ENCODE peak calls at places on chromosomes 3 and 15, in ten cellular contexts. One of them, this sample, is unnamed.

GRCh38 chr3:113150253-113150652 is 61.1 kb upstream of the BOC start:
- DNase-seq in activated T-helper 1 cell treated with anti-CD3 and anti-CD28 coated beads, Interleukin-12 subunit alpha, Interleukin-12 subunit beta, Interleukin-2, Interleukin-4 antibody, amounts not matched to agents 30 ng/mL and 10 ng/mL and 1 ng/mL, durations not matched to agents 14 hours and 24 hours and 36 hours: no peak
- DNase-seq in T-cell: no peak
- DNase-seq in IMR-90: no peak
- DNase-seq in BJ: no peak
- DNase-seq in kidney: no peak
- DNase-seq in left ventricle myocardium inferior: no peak
- DNase-seq in skeletal muscle cell: no peak
- DNase-seq in fibroblast of lung: no peak
- DNase-seq in gastrocnemius medialis: no peak
- DNase-seq in this sample: no peak

GRCh38 chr3:108757404-108757982 is at the start of gene RETNLB:
- DNase-seq in activated T-helper 1 cell treated with anti-CD3 and anti-CD28 coated beads, Interleukin-12 subunit alpha, Interleukin-12 subunit beta, Interleukin-2, Interleukin-4 antibody, amounts not matched to agents 30 ng/mL and 10 ng/mL and 1 ng/mL, durations not matched to agents 14 hours and 24 hours and 36 hours: no peak
- DNase-seq in T-cell: no peak
- DNase-seq in IMR-90: no peak
- DNase-seq in BJ: no peak
- DNase-seq in kidney: no peak
- DNase-seq in left ventricle myocardium inferior: no peak
- DNase-seq in skeletal muscle cell: no peak
- DNase-seq in fibroblast of lung: no peak
- DNase-seq in gastrocnemius medialis: no peak
- DNase-seq in this sample: no peak

GRCh38 chr3:56976666-56977560 is 83.6 kb upstream of the SPATA12 start:
- DNase-seq in activated T-helper 1 cell treated with anti-CD3 and anti-CD28 coated beads, Interleukin-12 subunit alpha, Interleukin-12 subunit beta, Interleukin-2, Interleukin-4 antibody, amounts not matched to agents 30 ng/mL and 10 ng/mL and 1 ng/mL, durations not matched to agents 14 hours and 24 hours and 36 hours: no peak
- DNase-seq in T-cell: no peak
- DNase-seq in IMR-90: peak
- DNase-seq in BJ: peak
- DNase-seq in kidney: no peak
- DNase-seq in left ventricle myocardium inferior: no peak
- DNase-seq in skeletal muscle cell: peak
- DNase-seq in fibroblast of lung: peak
- DNase-seq in gastrocnemius medialis: no peak
- DNase-seq in this sample: peak

GRCh38 chr15:90909976-90910375 is 6.9 kb downstream of the MAN2A2 start:
- DNase-seq in activated T-helper 1 cell treated with anti-CD3 and anti-CD28 coated beads, Interleukin-12 subunit alpha, Interleukin-12 subunit beta, Interleukin-2, Interleukin-4 antibody, amounts not matched to agents 30 ng/mL and 10 ng/mL and 1 ng/mL, durations not matched to agents 14 hours and 24 hours and 36 hours: no peak
- DNase-seq in T-cell: no peak
- DNase-seq in IMR-90: no peak
- DNase-seq in BJ: no peak
- DNase-seq in kidney: peak
- DNase-seq in left ventricle myocardium inferior: no peak
- DNase-seq in skeletal muscle cell: no peak
- DNase-seq in fibroblast of lung: no peak
- DNase-seq in gastrocnemius medialis: no peak
- DNase-seq in this sample: no peak

GRCh38 chr3:3170998-3171397 is 8.5 kb downstream of the CRBN start:
- DNase-seq in activated T-helper 1 cell treated with anti-CD3 and anti-CD28 coated beads, Interleukin-12 subunit alpha, Interleukin-12 subunit beta, Interleukin-2, Interleukin-4 antibody, amounts not matched to agents 30 ng/mL and 10 ng/mL and 1 ng/mL, durations not matched to agents 14 hours and 24 hours and 36 hours: no peak
- DNase-seq in T-cell: no peak
- DNase-seq in IMR-90: peak
- DNase-seq in BJ: no peak
- DNase-seq in kidney: no peak
- DNase-seq in left ventricle myocardium inferior: no peak
- DNase-seq in skeletal muscle cell: no peak
- DNase-seq in fibroblast of lung: peak
- DNase-seq in gastrocnemius medialis: no peak
- DNase-seq in this sample: no peak

GRCh38 chr3:167851749-167852148 is 116.2 kb downstream of the SERPINI1 start:
- DNase-seq in activated T-helper 1 cell treated with anti-CD3 and anti-CD28 coated beads, Interleukin-12 subunit alpha, Interleukin-12 subunit beta, Interleukin-2, Interleukin-4 antibody, amounts not matched to agents 30 ng/mL and 10 ng/mL and 1 ng/mL, durations not matched to agents 14 hours and 24 hours and 36 hours: no peak
- DNase-seq in T-cell: no peak
- DNase-seq in IMR-90: no peak
- DNase-seq in BJ: no peak
- DNase-seq in kidney: no peak
- DNase-seq in left ventricle myocardium inferior: no peak
- DNase-seq in skeletal muscle cell: no peak
- DNase-seq in fibroblast of lung: no peak
- DNase-seq in gastrocnemius medialis: no peak
- DNase-seq in this sample: no peak

GRCh38 chr15:96869122-96869521 is 538.6 kb downstream of the NR2F2 start:
- DNase-seq in activated T-helper 1 cell treated with anti-CD3 and anti-CD28 coated beads, Interleukin-12 subunit alpha, Interleukin-12 subunit beta, Interleukin-2, Interleukin-4 antibody, amounts not matched to agents 30 ng/mL and 10 ng/mL and 1 ng/mL, durations not matched to agents 14 hours and 24 hours and 36 hours: no peak
- DNase-seq in T-cell: no peak
- DNase-seq in IMR-90: no peak
- DNase-seq in BJ: no peak
- DNase-seq in kidney: no peak
- DNase-seq in left ventricle myocardium inferior: no peak
- DNase-seq in skeletal muscle cell: no peak
- DNase-seq in fibroblast of lung: no peak
- DNase-seq in gastrocnemius medialis: no peak
- DNase-seq in this sample: no peak

GRCh38 chr3:183210862-183211341 is 42.2 kb upstream of the B3GNT5 start:
- DNase-seq in activated T-helper 1 cell treated with anti-CD3 and anti-CD28 coated beads, Interleukin-12 subunit alpha, Interleukin-12 subunit beta, Interleukin-2, Interleukin-4 antibody, amounts not matched to agents 30 ng/mL and 10 ng/mL and 1 ng/mL, durations not matched to agents 14 hours and 24 hours and 36 hours: no peak
- DNase-seq in T-cell: no peak
- DNase-seq in IMR-90: no peak
- DNase-seq in BJ: no peak
- DNase-seq in kidney: no peak
- DNase-seq in left ventricle myocardium inferior: no peak
- DNase-seq in skeletal muscle cell: no peak
- DNase-seq in fibroblast of lung: no peak
- DNase-seq in gastrocnemius medialis: no peak
- DNase-seq in this sample: no peak

GRCh38 chr3:16860234-16860633 is 24.5 kb upstream of the PLCL2 start:
- DNase-seq in activated T-helper 1 cell treated with anti-CD3 and anti-CD28 coated beads, Interleukin-12 subunit alpha, Interleukin-12 subunit beta, Interleukin-2, Interleukin-4 antibody, amounts not matched to agents 30 ng/mL and 10 ng/mL and 1 ng/mL, durations not matched to agents 14 hours and 24 hours and 36 hours: no peak
- DNase-seq in T-cell: no peak
- DNase-seq in IMR-90: no peak
- DNase-seq in BJ: no peak
- DNase-seq in kidney: no peak
- DNase-seq in left ventricle myocardium inferior: no peak
- DNase-seq in skeletal muscle cell: no peak
- DNase-seq in fibroblast of lung: no peak
- DNase-seq in gastrocnemius medialis: no peak
- DNase-seq in this sample: no peak

GRCh38 chr3:159559771-159560170 is 428.9 kb upstream of the IL12A start:
- DNase-seq in activated T-helper 1 cell treated with anti-CD3 and anti-CD28 coated beads, Interleukin-12 subunit alpha, Interleukin-12 subunit beta, Interleukin-2, Interleukin-4 antibody, amounts not matched to agents 30 ng/mL and 10 ng/mL and 1 ng/mL, durations not matched to agents 14 hours and 24 hours and 36 hours: no peak
- DNase-seq in T-cell: no peak
- DNase-seq in IMR-90: no peak
- DNase-seq in BJ: no peak
- DNase-seq in kidney: no peak
- DNase-seq in left ventricle myocardium inferior: no peak
- DNase-seq in skeletal muscle cell: no peak
- DNase-seq in fibroblast of lung: no peak
- DNase-seq in gastrocnemius medialis: no peak
- DNase-seq in this sample: no peak

GRCh38 chr3:141047168-141047567 is 4.0 kb upstream of the SPSB4 start:
- DNase-seq in activated T-helper 1 cell treated with anti-CD3 and anti-CD28 coated beads, Interleukin-12 subunit alpha, Interleukin-12 subunit beta, Interleukin-2, Interleukin-4 antibody, amounts not matched to agents 30 ng/mL and 10 ng/mL and 1 ng/mL, durations not matched to agents 14 hours and 24 hours and 36 hours: no peak
- DNase-seq in T-cell: no peak
- DNase-seq in IMR-90: no peak
- DNase-seq in BJ: no peak
- DNase-seq in kidney: no peak
- DNase-seq in left ventricle myocardium inferior: no peak
- DNase-seq in skeletal muscle cell: no peak
- DNase-seq in fibroblast of lung: no peak
- DNase-seq in gastrocnemius medialis: no peak
- DNase-seq in this sample: no peak

GRCh38 chr3:122496529-122496928 is 18.2 kb downstream of the KPNA1 start:
- DNase-seq in activated T-helper 1 cell treated with anti-CD3 and anti-CD28 coated beads, Interleukin-12 subunit alpha, Interleukin-12 subunit beta, Interleukin-2, Interleukin-4 antibody, amounts not matched to agents 30 ng/mL and 10 ng/mL and 1 ng/mL, durations not matched to agents 14 hours and 24 hours and 36 hours: no peak
- DNase-seq in T-cell: no peak
- DNase-seq in IMR-90: no peak
- DNase-seq in BJ: no peak
- DNase-seq in kidney: no peak
- DNase-seq in left ventricle myocardium inferior: no peak
- DNase-seq in skeletal muscle cell: no peak
- DNase-seq in fibroblast of lung: no peak
- DNase-seq in gastrocnemius medialis: no peak
- DNase-seq in this sample: no peak

GRCh38 chr3:112734171-112734570 is 93.2 kb upstream of the CCDC80 start:
- DNase-seq in activated T-helper 1 cell treated with anti-CD3 and anti-CD28 coated beads, Interleukin-12 subunit alpha, Interleukin-12 subunit beta, Interleukin-2, Interleukin-4 antibody, amounts not matched to agents 30 ng/mL and 10 ng/mL and 1 ng/mL, durations not matched to agents 14 hours and 24 hours and 36 hours: no peak
- DNase-seq in T-cell: no peak
- DNase-seq in IMR-90: peak
- DNase-seq in BJ: no peak
- DNase-seq in kidney: no peak
- DNase-seq in left ventricle myocardium inferior: no peak
- DNase-seq in skeletal muscle cell: no peak
- DNase-seq in fibroblast of lung: no peak
- DNase-seq in gastrocnemius medialis: no peak
- DNase-seq in this sample: no peak

GRCh38 chr3:57228734-57229505 is 1.4 kb downstream of the APPL1 start:
- DNase-seq in activated T-helper 1 cell treated with anti-CD3 and anti-CD28 coated beads, Interleukin-12 subunit alpha, Interleukin-12 subunit beta, Interleukin-2, Interleukin-4 antibody, amounts not matched to agents 30 ng/mL and 10 ng/mL and 1 ng/mL, durations not matched to agents 14 hours and 24 hours and 36 hours: no peak
- DNase-seq in T-cell: no peak
- DNase-seq in IMR-90: peak
- DNase-seq in BJ: no peak
- DNase-seq in kidney: no peak
- DNase-seq in left ventricle myocardium inferior: no peak
- DNase-seq in skeletal muscle cell: peak
- DNase-seq in fibroblast of lung: peak
- DNase-seq in gastrocnemius medialis: no peak
- DNase-seq in this sample: no peak

GRCh38 chr3:50602675-50603191 is 8.8 kb downstream of the CISH start:
- DNase-seq in activated T-helper 1 cell treated with anti-CD3 and anti-CD28 coated beads, Interleukin-12 subunit alpha, Interleukin-12 subunit beta, Interleukin-2, Interleukin-4 antibody, amounts not matched to agents 30 ng/mL and 10 ng/mL and 1 ng/mL, durations not matched to agents 14 hours and 24 hours and 36 hours: no peak
- DNase-seq in T-cell: no peak
- DNase-seq in IMR-90: no peak
- DNase-seq in BJ: no peak
- DNase-seq in kidney: no peak
- DNase-seq in left ventricle myocardium inferior: no peak
- DNase-seq in skeletal muscle cell: no peak
- DNase-seq in fibroblast of lung: no peak
- DNase-seq in gastrocnemius medialis: no peak
- DNase-seq in this sample: no peak

GRCh38 chr3:94336076-94336741 is 273.3 kb downstream of the NSUN3 start:
- DNase-seq in activated T-helper 1 cell treated with anti-CD3 and anti-CD28 coated beads, Interleukin-12 subunit alpha, Interleukin-12 subunit beta, Interleukin-2, Interleukin-4 antibody, amounts not matched to agents 30 ng/mL and 10 ng/mL and 1 ng/mL, durations not matched to agents 14 hours and 24 hours and 36 hours: no peak
- DNase-seq in T-cell: no peak
- DNase-seq in IMR-90: peak
- DNase-seq in BJ: peak
- DNase-seq in kidney: no peak
- DNase-seq in left ventricle myocardium inferior: no peak
- DNase-seq in skeletal muscle cell: peak
- DNase-seq in fibroblast of lung: peak
- DNase-seq in gastrocnemius medialis: no peak
- DNase-seq in this sample: no peak

GRCh38 chr3:45026038-45026437 is at the start of gene CLEC3B:
- DNase-seq in activated T-helper 1 cell treated with anti-CD3 and anti-CD28 coated beads, Interleukin-12 subunit alpha, Interleukin-12 subunit beta, Interleukin-2, Interleukin-4 antibody, amounts not matched to agents 30 ng/mL and 10 ng/mL and 1 ng/mL, durations not matched to agents 14 hours and 24 hours and 36 hours: no peak
- DNase-seq in T-cell: no peak
- DNase-seq in IMR-90: peak
- DNase-seq in BJ: no peak
- DNase-seq in kidney: peak
- DNase-seq in left ventricle myocardium inferior: peak
- DNase-seq in skeletal muscle cell: peak
- DNase-seq in fibroblast of lung: peak
- DNase-seq in gastrocnemius medialis: no peak
- DNase-seq in this sample: no peak

GRCh38 chr3:127831723-127832172 is 9.4 kb upstream of the MGLL start:
- DNase-seq in activated T-helper 1 cell treated with anti-CD3 and anti-CD28 coated beads, Interleukin-12 subunit alpha, Interleukin-12 subunit beta, Interleukin-2, Interleukin-4 antibody, amounts not matched to agents 30 ng/mL and 10 ng/mL and 1 ng/mL, durations not matched to agents 14 hours and 24 hours and 36 hours: no peak
- DNase-seq in T-cell: no peak
- DNase-seq in IMR-90: peak
- DNase-seq in BJ: no peak
- DNase-seq in kidney: no peak
- DNase-seq in left ventricle myocardium inferior: peak
- DNase-seq in skeletal muscle cell: no peak
- DNase-seq in fibroblast of lung: peak
- DNase-seq in gastrocnemius medialis: no peak
- DNase-seq in this sample: no peak

GRCh38 chr15:30992465-30992864 is 1.0 kb upstream of the MTMR10 start:
- DNase-seq in activated T-helper 1 cell treated with anti-CD3 and anti-CD28 coated beads, Interleukin-12 subunit alpha, Interleukin-12 subunit beta, Interleukin-2, Interleukin-4 antibody, amounts not matched to agents 30 ng/mL and 10 ng/mL and 1 ng/mL, durations not matched to agents 14 hours and 24 hours and 36 hours: no peak
- DNase-seq in T-cell: no peak
- DNase-seq in IMR-90: no peak
- DNase-seq in BJ: no peak
- DNase-seq in kidney: no peak
- DNase-seq in left ventricle myocardium inferior: no peak
- DNase-seq in skeletal muscle cell: no peak
- DNase-seq in fibroblast of lung: no peak
- DNase-seq in gastrocnemius medialis: peak
- DNase-seq in this sample: no peak

GRCh38 chr15:42456971-42457370 is 34.0 kb downstream of the ZNF106 start:
- DNase-seq in activated T-helper 1 cell treated with anti-CD3 and anti-CD28 coated beads, Interleukin-12 subunit alpha, Interleukin-12 subunit beta, Interleukin-2, Interleukin-4 antibody, amounts not matched to agents 30 ng/mL and 10 ng/mL and 1 ng/mL, durations not matched to agents 14 hours and 24 hours and 36 hours: no peak
- DNase-seq in T-cell: no peak
- DNase-seq in IMR-90: no peak
- DNase-seq in BJ: no peak
- DNase-seq in kidney: no peak
- DNase-seq in left ventricle myocardium inferior: no peak
- DNase-seq in skeletal muscle cell: peak
- DNase-seq in fibroblast of lung: peak
- DNase-seq in gastrocnemius medialis: no peak
- DNase-seq in this sample: no peak

GRCh38 chr15:67080900-67081431 is 15.6 kb downstream of the SMAD3 start:
- DNase-seq in activated T-helper 1 cell treated with anti-CD3 and anti-CD28 coated beads, Interleukin-12 subunit alpha, Interleukin-12 subunit beta, Interleukin-2, Interleukin-4 antibody, amounts not matched to agents 30 ng/mL and 10 ng/mL and 1 ng/mL, durations not matched to agents 14 hours and 24 hours and 36 hours: no peak
- DNase-seq in T-cell: peak
- DNase-seq in IMR-90: peak
- DNase-seq in BJ: peak
- DNase-seq in kidney: peak
- DNase-seq in left ventricle myocardium inferior: peak
- DNase-seq in skeletal muscle cell: peak
- DNase-seq in fibroblast of lung: peak
- DNase-seq in gastrocnemius medialis: peak
- DNase-seq in this sample: no peak

GRCh38 chr3:145307272-145307671 is 853.7 kb downstream of the PLOD2 start:
- DNase-seq in activated T-helper 1 cell treated with anti-CD3 and anti-CD28 coated beads, Interleukin-12 subunit alpha, Interleukin-12 subunit beta, Interleukin-2, Interleukin-4 antibody, amounts not matched to agents 30 ng/mL and 10 ng/mL and 1 ng/mL, durations not matched to agents 14 hours and 24 hours and 36 hours: no peak
- DNase-seq in T-cell: no peak
- DNase-seq in IMR-90: no peak
- DNase-seq in BJ: no peak
- DNase-seq in kidney: no peak
- DNase-seq in left ventricle myocardium inferior: no peak
- DNase-seq in skeletal muscle cell: no peak
- DNase-seq in fibroblast of lung: no peak
- DNase-seq in gastrocnemius medialis: no peak
- DNase-seq in this sample: no peak

GRCh38 chr15:24954783-24955548 is at the start of the genes SNRPN and SNURF:
- DNase-seq in activated T-helper 1 cell treated with anti-CD3 and anti-CD28 coated beads, Interleukin-12 subunit alpha, Interleukin-12 subunit beta, Interleukin-2, Interleukin-4 antibody, amounts not matched to agents 30 ng/mL and 10 ng/mL and 1 ng/mL, durations not matched to agents 14 hours and 24 hours and 36 hours: peak
- DNase-seq in T-cell: peak
- DNase-seq in IMR-90: peak
- DNase-seq in BJ: no peak
- DNase-seq in kidney: peak
- DNase-seq in left ventricle myocardium inferior: peak
- DNase-seq in skeletal muscle cell: no peak
- DNase-seq in fibroblast of lung: peak
- DNase-seq in gastrocnemius medialis: peak
- DNase-seq in this sample: no peak

GRCh38 chr3:134651347-134652041 is 672 bp upstream of the KY start:
- DNase-seq in activated T-helper 1 cell treated with anti-CD3 and anti-CD28 coated beads, Interleukin-12 subunit alpha, Interleukin-12 subunit beta, Interleukin-2, Interleukin-4 antibody, amounts not matched to agents 30 ng/mL and 10 ng/mL and 1 ng/mL, durations not matched to agents 14 hours and 24 hours and 36 hours: no peak
- DNase-seq in T-cell: no peak
- DNase-seq in IMR-90: peak
- DNase-seq in BJ: no peak
- DNase-seq in kidney: no peak
- DNase-seq in left ventricle myocardium inferior: peak
- DNase-seq in skeletal muscle cell: no peak
- DNase-seq in fibroblast of lung: no peak
- DNase-seq in gastrocnemius medialis: peak
- DNase-seq in this sample: peak

This sample was measured in cerebellar nuclear complex.